ENCODE peak calls at places on chromosomes 12 and 14, in six cellular contexts. B is stimulated activated CD4-positive, alpha-beta T cell treated with anti-CD3 and anti-CD28 coated beads, Interleukin-2, amount 100 ng/mL, for 48 hours; W is EL; Y is GM12891; C is Caco-2; S is aorta. N is an unnamed sample.

GRCh38 chr12:2959194-2959507 is at the start of gene TEAD4:
- DNase-seq in B (peak; percentile 16), W (peak; percentile 92), Y (peak; percentile 69), C (peak; percentile 98), S (peak; percentile 74), N (peak; percentile 96)

GRCh38 chr12:52411806-52412205 is 5.7 kb upstream of the KRT82 start:
- DNase-seq in B (no peak), W (no peak), Y (no peak), C (no peak), S (no peak), N (no peak)

GRCh38 chr12:109087250-109087649 is 6.0 kb downstream of the ALKBH2 start:
- DNase-seq in B (no peak), W (no peak), Y (no peak), C (no peak), S (no peak), N (no peak)

GRCh38 chr12:12224240-12224940 is 42.5 kb downstream of the LRP6 start:
- DNase-seq in B (no peak), W (peak; percentile 40), Y (no peak), C (no peak), S (no peak), N (no peak)

GRCh38 chr12:78457951-78458350 is 406.6 kb upstream of the SYT1 start:
- DNase-seq in B (no peak), W (no peak), Y (peak; percentile 3), C (no peak), S (no peak), N (no peak)

GRCh38 chr14:101598571-101599233 is 37.4 kb downstream of the DIO3 start:
- DNase-seq in B (no peak), W (no peak), Y (no peak), C (no peak), S (no peak), N (peak; percentile 1)

GRCh38 chr12:129961111-129961510 is 57.3 kb upstream of the TMEM132D start:
- DNase-seq in B (no peak), W (no peak), Y (no peak), C (no peak), S (no peak), N (no peak)

GRCh38 chr12:110543252-110543959 is 39.7 kb downstream of the PPTC7 start:
- DNase-seq in B (no peak), W (no peak), Y (no peak), C (no peak), S (peak; percentile 86), N (no peak)

GRCh38 chr14:45680531-45680930 is 427.5 kb upstream of the MIS18BP1 start:
- DNase-seq in B (no peak), W (peak; percentile 6), Y (no peak), C (no peak), S (no peak), N (no peak)

GRCh38 chr14:68139466-68140110 is 320.0 kb downstream of the RAD51B start:
- DNase-seq in B (no peak), W (no peak), Y (no peak), C (no peak), S (no peak), N (no peak)

GRCh38 chr14:28784262-28785021 is 17.9 kb downstream of the FOXG1 start:
- DNase-seq in B (no peak), W (no peak), Y (no peak), C (no peak), S (no peak), N (no peak)

GRCh38 chr14:53187921-53188463 is 34.9 kb upstream of the DDHD1 start:
- DNase-seq in B (no peak), W (no peak), Y (no peak), C (no peak), S (no peak), N (no peak)

GRCh38 chr14:96497586-96497985 is 4.6 kb upstream of the PAPOLA start:
- DNase-seq in B (no peak), W (no peak), Y (no peak), C (no peak), S (no peak), N (no peak)

GRCh38 chr14:83294941-83295340 is 1761.3 kb upstream of the SEL1L start:
- DNase-seq in B (no peak), W (peak; percentile 66), Y (no peak), C (no peak), S (no peak), N (no peak)

GRCh38 chr14:104357689-104358527 is 219.5 kb downstream of the KIF26A start:
- DNase-seq in B (no peak), W (no peak), Y (no peak), C (no peak), S (peak; percentile 32), N (no peak)

GRCh38 chr14:100722367-100722766 is 4.3 kb upstream of the DLK1 start:
- DNase-seq in B (no peak), W (no peak), Y (no peak), C (no peak), S (no peak), N (no peak)

GRCh38 chr12:80702889-80703605 is 4.4 kb upstream of the MYF6 start:
- DNase-seq in B (no peak), W (peak; percentile 72), Y (no peak), C (no peak), S (no peak), N (peak; percentile 75)

GRCh38 chr12:111964935-111965334 is 48.0 kb downstream of the TMEM116 start:
- DNase-seq in B (no peak), W (no peak), Y (no peak), C (no peak), S (no peak), N (no peak)

GRCh38 chr14:72544615-72545387 is 349.1 kb downstream of the DPF3 start:
- DNase-seq in B (no peak), W (no peak), Y (no peak), C (no peak), S (no peak), N (no peak)

GRCh38 chr12:55017421-55017820 is 2.4 kb upstream of the NEUROD4 start:
- DNase-seq in B (no peak), W (no peak), Y (no peak), C (no peak), S (no peak), N (no peak)

GRCh38 chr12:100976735-100977134 is 182.2 kb downstream of the ANO4 start:
- DNase-seq in B (no peak), W (no peak), Y (no peak), C (no peak), S (no peak), N (no peak)

GRCh38 chr12:129101404-129101803 is 248.1 kb downstream of the GLT1D1 start:
- DNase-seq in B (no peak), W (no peak), Y (no peak), C (no peak), S (no peak), N (no peak)

GRCh38 chr12:130357241-130357640 is 19.6 kb downstream of the PIWIL1 start:
- DNase-seq in B (no peak), W (no peak), Y (no peak), C (no peak), S (no peak), N (no peak)

GRCh38 chr14:24868389-24868788 is 181.6 kb downstream of the STXBP6 start:
- DNase-seq in B (no peak), W (no peak), Y (no peak), C (no peak), S (no peak), N (no peak)

GRCh38 chr12:49562233-49562632 is 5.7 kb downstream of the MCRS1 start:
- DNase-seq in B (no peak), W (no peak), Y (no peak), C (no peak), S (no peak), N (no peak)

GRCh38 chr14:76720382-76720813 is 40.9 kb upstream of the VASH1 start:
- DNase-seq in B (no peak), W (peak; percentile 55), Y (peak; percentile 48), C (no peak), S (peak; percentile 85), N (no peak)

GRCh38 chr12:32603858-32604257 is 75.2 kb upstream of the DNM1L start:
- DNase-seq in B (peak; percentile 23), W (peak; percentile 17), Y (no peak), C (no peak), S (no peak), N (no peak)

GRCh38 chr14:23183479-23183878 is at the start of gene SLC7A8:
- DNase-seq in B (peak; percentile 7), W (peak; percentile 19), Y (no peak), C (peak; percentile 58), S (peak; percentile 67), N (no peak)

GRCh38 chr14:74763803-74764531 is 851 bp downstream of the YLPM1 start:
- DNase-seq in B (peak; percentile 7), W (peak; percentile 25), Y (no peak), C (no peak), S (no peak), N (peak; percentile 50)

GRCh38 chr14:73242274-73242960 is 5.1 kb downstream of the PAPLN start:
- DNase-seq in B (no peak), W (no peak), Y (no peak), C (no peak), S (peak; percentile 33), N (no peak)

GRCh38 chr12:112496493-112496892 is 77.7 kb downstream of the PTPN11 start:
- DNase-seq in B (no peak), W (no peak), Y (no peak), C (no peak), S (no peak), N (no peak)

GRCh38 chr14:95833429-95833828 is 43.2 kb upstream of the TUNAR start:
- DNase-seq in B (no peak), W (no peak), Y (no peak), C (no peak), S (no peak), N (no peak)

GRCh38 chr12:75479963-75480461 is 543 bp upstream of the GLIPR1 start:
- DNase-seq in B (no peak), W (peak; percentile 59), Y (no peak), C (no peak), S (no peak), N (no peak)